ENCODE peak calls at places on chromosomes 1 and 21, in eight cellular contexts. M is aorta; P is CD8-positive, alpha-beta memory T cell; O is OCI-LY7; Y is lung; U is ovary; T is heart left ventricle; N is psoas muscle. J is an unnamed sample. For H3K4me1, the result is how much of the 10 kb centered on the place peaks cover.

GRCh38 chr1:14937288-14937949 is 216.1 kb upstream of the TMEM51 start:
- DNase-seq in M (no peak), P (no peak), O (no peak), Y (no peak), U (no peak), T (no peak), N (no peak), J (no peak)

GRCh38 chr1:169363046-169363756 is 4.4 kb downstream of the NME7 start:
- DNase-seq in M (no peak), P (peak), O (no peak), Y (no peak), U (no peak), T (no peak), N (no peak), J (no peak)

GRCh38 chr1:174040387-174040786 is 18.2 kb upstream of the RC3H1 start:
- DNase-seq in M (no peak), P (no peak), O (no peak), Y (no peak), U (no peak), T (no peak), N (no peak), J (no peak)

GRCh38 chr1:107895403-107896181 is 69.4 kb downstream of the VAV3 start:
- DNase-seq in M (no peak), P (no peak), O (peak), Y (no peak), U (no peak), T (no peak), N (no peak), J (no peak)

GRCh38 chr1:181083842-181084605 is 4.5 kb upstream of the IER5 start:
- DNase-seq in M (no peak), P (peak), O (peak), Y (peak), U (no peak), T (peak), N (peak), J (peak)

GRCh38 chr21:46570631-46571030 is 34.3 kb downstream of the S100B start:
- DNase-seq in M (no peak), P (no peak), O (no peak), Y (no peak), U (no peak), T (no peak), N (no peak), J (no peak)

GRCh38 chr1:8667869-8668595 is 149.4 kb downstream of the RERE start:
- DNase-seq in M (no peak), P (no peak), O (no peak), Y (peak), U (no peak), T (no peak), N (no peak), J (no peak)

GRCh38 chr1:172498858-172499257 is 34.1 kb upstream of the SUCO start:
- DNase-seq in M (no peak), P (no peak), O (no peak), Y (no peak), U (no peak), T (no peak), N (no peak), J (no peak)

GRCh38 chr1:248288385-248288784 is 10.6 kb upstream of the OR2T33 start:
- DNase-seq in M (no peak), P (no peak), O (no peak), Y (no peak), U (no peak), T (no peak), N (no peak), J (no peak)

GRCh38 chr21:18608226-18608625 is 204.6 kb upstream of the TMPRSS15 start:
- DNase-seq in M (no peak), P (no peak), O (no peak), Y (no peak), U (no peak), T (no peak), N (no peak), J (no peak)

GRCh38 chr1:109509176-109510134 is at the start of gene AMIGO1:
- DNase-seq in M (peak), P (peak), O (peak), Y (peak), U (peak), T (peak), N (peak), J (peak)

GRCh38 chr1:154557939-154558609 is 388 bp downstream of the UBE2Q1 start:
- DNase-seq in M (peak), P (peak), O (peak), Y (peak), U (peak), T (peak), N (peak), J (peak)

GRCh38 chr1:53203466-53203865 is 6.8 kb downstream of the CPT2 start:
- DNase-seq in M (no peak), P (no peak), O (no peak), Y (no peak), U (no peak), T (no peak), N (no peak), J (no peak)

GRCh38 chr1:159204071-159204790 is 444 bp upstream of the ACKR1 start:
- DNase-seq in M (no peak), P (no peak), O (no peak), Y (no peak), U (no peak), T (no peak), N (no peak), J (no peak)

GRCh38 chr21:14862794-14863720 is 201.7 kb downstream of the NRIP1 start:
- DNase-seq in M (no peak), P (no peak), O (peak), Y (no peak), U (no peak), T (no peak), N (no peak), J (no peak)

GRCh38 chr21:45932922-45933502 is 48.6 kb upstream of the COL6A1 start:
- DNase-seq in M (no peak), P (no peak), O (peak), Y (no peak), U (no peak), T (no peak), N (no peak), J (no peak)

GRCh38 chr1:33682371-33682770 is 181.5 kb upstream of the HMGB4 start:
- DNase-seq in M (no peak), P (no peak), O (no peak), Y (no peak), U (no peak), T (no peak), N (no peak), J (no peak)

GRCh38 chr1:92961896-92962752 is 862 bp upstream of the DIPK1A start:
- DNase-seq in M (peak), P (peak), O (peak), Y (peak), U (peak), T (peak), N (no peak), J (peak)

GRCh38 chr1:218865591-218865990 is 308.1 kb upstream of the LYPLAL1 start:
- DNase-seq in M (no peak), P (no peak), O (no peak), Y (no peak), U (no peak), T (no peak), N (no peak), J (no peak)

GRCh38 chr21:42515708-42516502 is 2.3 kb downstream of the SLC37A1 start:
- DNase-seq in M (no peak), P (no peak), O (no peak), Y (peak), U (no peak), T (no peak), N (no peak), J (no peak)

GRCh38 chr1:27318137-27318536 is 3.8 kb upstream of the TMEM222 start:
- DNase-seq in M (no peak), P (no peak), O (no peak), Y (no peak), U (no peak), T (no peak), N (no peak), J (no peak)

GRCh38 chr1:211687462-211688215 is 12.2 kb upstream of the NEK2 start:
- DNase-seq in M (no peak), P (no peak), O (no peak), Y (no peak), U (no peak), T (no peak), N (no peak), J (no peak)

GRCh38 chr1:17281775-17282181 is 26.2 kb upstream of the PADI4 start:
- DNase-seq in M (no peak), P (no peak), O (no peak), Y (no peak), U (no peak), T (no peak), N (no peak), J (no peak)

GRCh38 chr1:212488436-212489283 is 55.9 kb downstream of the NENF start:
- DNase-seq in M (no peak), P (no peak), O (peak), Y (peak), U (no peak), T (no peak), N (peak), J (no peak)

GRCh38 chr1:222754386-222755139 is 17.6 kb downstream of the FAM177B start:
- DNase-seq in M (peak), P (no peak), O (no peak), Y (no peak), U (no peak), T (peak), N (peak), J (no peak)

GRCh38 chr1:166017395-166017794 is 149.4 kb downstream of the FAM78B start:
- DNase-seq in M (no peak), P (no peak), O (peak), Y (no peak), U (no peak), T (no peak), N (no peak), J (no peak)

GRCh38 chr1:54375331-54376084 is 30.7 kb downstream of the SSBP3 start:
- DNase-seq in M (no peak), P (no peak), O (peak), Y (no peak), U (no peak), T (peak), N (no peak), J (no peak)
- H3K4me1 ChIP-seq in M (under half), P (half or more), O (half or more), Y (under half), U (half or more), T (half or more), N (half or more), J (half or more)

GRCh38 chr1:39691383-39692151 is at the start of gene HPCAL4:
- DNase-seq in M (peak), P (peak), O (peak), Y (peak), U (peak), T (peak), N (peak), J (peak)
- H3K4me3 ChIP-seq in M (peak), P (peak), O (peak), Y (no peak), U (peak), T (peak), N (peak), J (peak)

GRCh38 chr1:46406881-46407608 is 12.9 kb downstream of the FAAH start:
- DNase-seq in M (peak), P (no peak), O (no peak), Y (no peak), U (no peak), T (no peak), N (no peak), J (no peak)
- H3K27ac ChIP-seq in M (no peak), P (no peak), O (no peak), Y (no peak), U (no peak), T (no peak), N (no peak), J (no peak)

DNA sequence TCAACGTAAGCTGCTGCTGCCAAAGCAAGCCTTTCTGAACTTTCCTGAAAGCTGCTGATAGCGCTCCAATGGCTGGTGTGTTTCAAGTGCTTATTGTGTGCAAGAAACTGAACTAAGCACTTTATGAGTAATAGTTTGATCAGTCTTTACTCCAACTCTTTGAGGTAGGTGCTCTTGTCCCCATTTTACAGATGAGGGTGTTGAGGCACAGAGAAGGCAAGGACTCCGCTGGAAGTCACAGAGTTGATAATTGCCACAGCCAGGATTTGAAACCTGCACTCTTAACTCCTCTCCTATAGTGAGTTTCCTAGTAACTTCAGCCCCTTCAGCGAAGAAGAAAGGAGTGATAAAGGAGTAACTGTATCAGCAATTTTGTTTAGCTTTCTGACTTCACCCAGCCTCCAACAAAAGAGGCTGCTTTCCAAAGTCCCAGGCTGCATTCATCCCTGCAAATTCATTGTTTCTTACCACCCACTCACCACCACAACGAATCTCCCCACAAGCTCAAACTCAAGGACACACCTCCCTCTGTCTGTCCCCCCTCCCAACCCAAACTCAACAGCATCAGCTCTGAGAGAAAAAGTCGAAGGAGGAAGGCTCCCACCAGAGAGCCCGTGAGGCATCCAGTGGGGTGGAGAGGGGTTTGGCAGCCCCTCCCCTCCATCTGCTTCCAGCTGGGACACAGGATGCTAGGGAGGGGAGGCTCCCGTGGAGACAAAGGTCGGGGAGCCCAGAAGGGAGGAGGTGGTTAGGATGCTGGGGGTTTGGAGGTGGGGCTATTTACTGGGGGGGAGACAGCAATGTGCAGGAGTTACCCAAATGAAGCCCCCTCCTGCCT is 139.6 kb downstream of the NAV1 start:
- DNase-seq in M (no peak), P (no peak), O (no peak), Y (no peak), U (no peak), T (no peak), N (no peak), J (no peak)
- H3K4me1 ChIP-seq in M (under half), P (under half), O (under half), Y (under half), U (under half), T (half or more), N (under half), J (under half)

DNA sequence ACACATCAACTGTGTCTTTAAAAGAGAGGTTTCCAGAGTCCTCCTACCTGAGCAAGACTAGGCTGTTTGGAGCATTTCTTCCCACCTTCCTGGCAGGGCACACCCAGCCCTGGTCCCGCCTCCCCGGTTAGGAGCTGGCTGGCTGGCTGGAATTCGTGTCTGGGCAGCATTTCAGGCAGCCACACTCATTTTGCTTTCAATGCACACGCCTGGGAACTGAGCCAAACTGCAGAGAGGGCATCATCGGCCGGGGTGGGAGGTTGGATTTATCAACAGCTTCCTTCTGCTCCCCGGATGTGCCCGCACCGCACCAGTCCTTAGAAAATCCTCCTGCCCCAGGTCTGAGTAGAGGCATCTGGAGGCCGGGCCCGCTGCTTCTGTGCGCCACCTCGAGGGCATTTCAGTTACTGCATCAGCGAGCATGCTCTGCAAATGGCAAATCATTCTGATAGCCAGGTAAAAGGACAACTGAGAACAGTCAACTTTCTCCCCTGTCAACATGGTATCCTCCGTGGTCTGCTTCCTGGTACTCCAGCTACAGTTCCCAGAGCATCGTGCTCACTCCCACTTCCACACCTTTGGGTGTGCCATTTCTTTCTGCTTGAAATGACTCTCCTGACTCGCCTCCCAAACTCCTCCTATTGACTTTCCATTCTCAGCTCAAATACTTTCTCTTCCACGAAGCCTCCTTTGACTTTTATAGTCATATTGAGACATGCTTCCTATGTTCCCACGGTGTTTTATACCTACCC is 20.6 kb downstream of the TCEA3 start:
- DNase-seq in M (peak), P (peak), O (peak), Y (peak), U (peak), T (peak), N (peak), J (peak)
- H3K4me3 ChIP-seq in M (no peak), P (no peak), O (no peak), Y (no peak), U (no peak), T (peak), N (no peak), J (no peak)

GRCh38 chr1:21550866-21551475 is 41.7 kb downstream of the ALPL start:
- DNase-seq in M (no peak), P (no peak), O (no peak), Y (no peak), U (no peak), T (no peak), N (no peak), J (no peak)

GRCh38 chr1:21550097-21550496 is 40.9 kb downstream of the ALPL start:
- DNase-seq in M (no peak), P (no peak), O (no peak), Y (no peak), U (no peak), T (no peak), N (no peak), J (no peak)

GRCh38 chr1:21553116-21553926 is 44.1 kb downstream of the ALPL start:
- DNase-seq in M (no peak), P (no peak), O (no peak), Y (no peak), U (no peak), T (no peak), N (peak), J (no peak)

GRCh38 chr1:21547876-21548275 is 38.7 kb downstream of the ALPL start:
- DNase-seq in M (no peak), P (no peak), O (no peak), Y (no peak), U (no peak), T (no peak), N (no peak), J (no peak)

DNA sequence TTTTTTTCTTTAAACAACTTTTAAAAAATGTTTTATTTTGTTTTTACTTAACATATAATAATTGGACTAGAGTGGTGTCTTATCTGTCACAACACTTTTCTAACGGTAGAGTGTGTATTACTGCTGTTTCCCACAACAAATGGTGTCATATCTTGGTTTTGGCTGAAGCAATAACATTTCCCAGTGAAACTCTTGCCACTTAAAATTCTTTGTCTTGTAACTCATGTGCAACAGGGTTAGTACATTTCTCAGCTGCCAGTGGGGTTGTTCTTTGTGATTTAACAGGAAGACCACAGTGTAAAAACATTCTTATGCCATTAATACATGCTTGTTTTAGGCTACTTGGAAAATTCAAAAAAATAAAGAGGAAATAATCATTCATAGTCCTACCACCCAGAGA is 43.5 kb downstream of the ALPL start:
- DNase-seq in M (no peak), P (no peak), O (no peak), Y (no peak), U (no peak), T (no peak), N (no peak), J (no peak)
- H3K27ac ChIP-seq in M (no peak), P (no peak), O (no peak), Y (no peak), U (no peak), T (peak), N (no peak), J (no peak)

GRCh38 chr1:2134232-2134603 is 60.4 kb downstream of the FAAP20 start:
- DNase-seq in M (no peak), P (no peak), O (no peak), Y (no peak), U (no peak), T (no peak), N (no peak), J (no peak)
- H3K4me1 ChIP-seq in M (under half), P (under half), O (under half), Y (under half), U (under half), T (under half), N (under half), J (under half)

GRCh38 chr1:160834945-160835565 is 27.6 kb downstream of the CD244 start:
- DNase-seq in M (no peak), P (no peak), O (peak), Y (no peak), U (no peak), T (no peak), N (no peak), J (no peak)

GRCh38 chr1:160836981-160837557 is 25.6 kb downstream of the CD244 start:
- DNase-seq in M (no peak), P (no peak), O (no peak), Y (no peak), U (no peak), T (no peak), N (no peak), J (no peak)

GRCh38 chr1:160836561-160836960 is 26.1 kb downstream of the CD244 start:
- DNase-seq in M (no peak), P (no peak), O (no peak), Y (no peak), U (no peak), T (no peak), N (no peak), J (no peak)

GRCh38 chr1:160838876-160839275 is 23.8 kb downstream of the CD244 start:
- DNase-seq in M (no peak), P (no peak), O (no peak), Y (no peak), U (no peak), T (no peak), N (no peak), J (peak)

DNA sequence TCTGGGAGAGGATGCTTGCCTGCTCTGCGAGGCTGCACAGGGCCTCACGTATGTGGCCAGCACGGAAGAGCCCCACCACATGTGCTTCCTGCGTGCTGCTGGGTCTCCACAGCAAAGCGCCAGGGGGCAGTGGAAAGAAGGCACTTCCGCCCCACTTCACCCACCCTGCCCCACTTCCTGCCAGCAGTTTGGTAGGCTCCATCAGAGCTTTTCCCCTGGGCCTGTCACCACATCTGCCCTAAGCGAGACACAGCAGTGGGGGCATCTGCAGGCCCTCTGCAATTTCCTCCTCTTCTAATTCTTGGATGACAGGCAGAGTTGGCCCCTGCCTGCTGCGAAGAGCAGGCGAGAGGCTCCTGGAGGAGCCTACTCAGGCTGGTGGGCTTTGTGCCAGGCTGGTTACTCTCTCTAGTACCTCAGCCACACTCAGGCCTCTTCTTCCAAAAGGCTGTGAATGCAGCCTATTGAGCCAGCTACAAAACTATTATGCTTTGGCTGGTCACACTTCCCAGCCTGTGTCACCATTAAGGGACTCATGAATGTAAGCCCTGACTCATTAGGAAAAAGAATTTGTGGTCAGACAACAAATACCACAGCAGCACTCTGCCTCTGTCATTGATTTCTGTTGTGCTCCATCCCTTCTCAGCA is 25.0 kb downstream of the CD244 start:
- DNase-seq in M (no peak), P (peak), O (peak), Y (no peak), U (no peak), T (peak), N (no peak), J (peak)
- H3K4me3 ChIP-seq in M (no peak), P (peak), O (peak), Y (no peak), U (no peak), T (no peak), N (no peak), J (no peak)